ENCODE peak calls at places on chromosomes 13 and 19, in six cellular contexts. One of them, this sample, is unnamed. For H3K27me3, the result is how much of the 10 kb centered on the place peaks cover.

GRCh38 chr13:97287047-97287383 is 64.9 kb downstream of the MBNL2 start:
- DNase-seq in GM12878: no peak
- DNase-seq in H1: no peak
- DNase-seq in K562: no peak
- DNase-seq in HCT116: no peak
- DNase-seq in HepG2: no peak
- DNase-seq in this sample: no peak

GRCh38 chr13:51869921-51870320 is 8.2 kb downstream of the CCDC70 start:
- DNase-seq in HCT116: no peak
- DNase-seq in GM12878: no peak
- DNase-seq in H1: no peak
- DNase-seq in K562: no peak
- DNase-seq in HepG2: no peak
- DNase-seq in this sample: no peak

GRCh38 chr19:771332-771785 is 20.4 kb downstream of the MISP start:
- DNase-seq in HCT116: peak
- DNase-seq in GM12878: no peak
- DNase-seq in K562: peak
- DNase-seq in HepG2: peak
- DNase-seq in H1: no peak
- DNase-seq in this sample: no peak

GRCh38 chr19:1715540-1715939 is 37.8 kb upstream of the ONECUT3 start:
- DNase-seq in HCT116: no peak
- DNase-seq in GM12878: no peak
- DNase-seq in K562: no peak
- DNase-seq in HepG2: no peak
- DNase-seq in H1: no peak
- DNase-seq in this sample: no peak

GRCh38 chr13:47837104-47837880 is 163.8 kb downstream of the SUCLA2 start:
- DNase-seq in H1: no peak
- DNase-seq in K562: no peak
- DNase-seq in HCT116: no peak
- DNase-seq in GM12878: no peak
- DNase-seq in HepG2: no peak
- DNase-seq in this sample: peak

GRCh38 chr13:106446011-106446410 is 89.5 kb downstream of the EFNB2 start:
- DNase-seq in K562: no peak
- DNase-seq in HCT116: no peak
- DNase-seq in H1: no peak
- DNase-seq in GM12878: no peak
- DNase-seq in HepG2: no peak
- DNase-seq in this sample: no peak

GRCh38 chr13:110397445-110397844 is 90.4 kb downstream of the COL4A2 start:
- DNase-seq in GM12878: no peak
- DNase-seq in H1: no peak
- DNase-seq in HCT116: no peak
- DNase-seq in K562: no peak
- DNase-seq in HepG2: no peak
- DNase-seq in this sample: no peak

GRCh38 chr13:32453981-32454380 is 26.1 kb upstream of the N4BP2L1 start:
- DNase-seq in HepG2: no peak
- DNase-seq in HCT116: no peak
- DNase-seq in K562: no peak
- DNase-seq in H1: no peak
- DNase-seq in GM12878: no peak
- DNase-seq in this sample: no peak

GRCh38 chr19:3006075-3006767 is 22.9 kb downstream of the TLE2 start:
- DNase-seq in HepG2: no peak
- DNase-seq in H1: peak
- DNase-seq in GM12878: no peak
- DNase-seq in K562: peak
- DNase-seq in HCT116: peak
- DNase-seq in this sample: peak

GRCh38 chr19:50925734-50926133 is 14.5 kb upstream of the KLK4 start:
- DNase-seq in HCT116: no peak
- DNase-seq in GM12878: no peak
- DNase-seq in HepG2: no peak
- DNase-seq in H1: no peak
- DNase-seq in K562: no peak
- DNase-seq in this sample: no peak

GRCh38 chr13:32666990-32667571 is 80.8 kb downstream of the PDS5B start:
- DNase-seq in K562: no peak
- DNase-seq in HepG2: no peak
- DNase-seq in HCT116: no peak
- DNase-seq in GM12878: no peak
- DNase-seq in H1: no peak
- DNase-seq in this sample: no peak

DNA sequence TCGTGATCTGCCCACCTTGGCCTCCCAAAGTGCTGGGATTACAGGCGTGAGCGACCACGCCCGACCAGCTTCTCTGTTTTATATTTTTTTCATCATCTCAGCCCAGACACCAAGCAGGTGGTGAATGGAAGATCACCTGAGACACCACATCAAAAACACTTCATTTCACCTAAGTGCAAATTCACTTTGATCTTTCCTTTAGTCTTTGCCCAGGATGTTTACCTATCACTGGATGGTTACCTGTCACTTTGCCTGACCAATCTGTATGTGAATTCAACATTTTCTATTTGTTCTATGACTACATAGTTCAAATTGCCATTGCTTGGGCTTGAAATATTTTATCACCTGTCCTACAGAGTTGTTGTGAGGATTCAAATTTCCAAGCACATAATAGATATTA is 65.7 kb downstream of the PAN3 start:
- DNase-seq in K562: no peak
- DNase-seq in HCT116: no peak
- DNase-seq in GM12878: no peak
- DNase-seq in HepG2: peak
- DNase-seq in H1: no peak
- DNase-seq in this sample: no peak
- TF ChIP-seq ZNF274 in K562: no peak
- TF ChIP-seq ZNF274 in HCT116: no peak
- TF ChIP-seq ZNF274 in GM12878: no peak
- TF ChIP-seq ZNF274 in HepG2: no peak
- TF ChIP-seq ZNF274 in H1: no peak
- TF ChIP-seq ZNF274 in this sample: no peak

DNA sequence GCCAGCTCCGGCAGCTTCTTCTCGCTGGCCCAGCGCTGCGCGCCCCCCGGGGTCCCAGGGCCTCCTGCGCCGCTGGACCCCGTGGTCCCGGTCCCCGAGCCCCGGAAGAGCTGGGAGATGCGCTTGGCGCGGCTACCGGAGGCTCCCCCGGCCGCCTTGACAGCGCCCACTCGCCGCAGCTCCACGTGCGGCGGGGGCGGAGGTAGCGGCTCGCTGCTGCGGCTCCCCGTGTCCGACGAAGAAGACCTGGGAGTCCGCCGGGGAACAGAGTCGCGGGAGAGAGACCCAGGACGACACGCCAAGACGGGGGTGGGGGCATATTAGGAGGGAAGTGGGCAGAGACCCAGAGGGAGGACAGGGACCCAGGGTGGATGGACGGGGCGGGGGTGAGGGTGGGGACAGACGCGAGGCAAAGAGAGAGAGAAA is 997 bp downstream of the RASIP1 start:
- DNase-seq in HCT116: no peak
- DNase-seq in K562: peak
- DNase-seq in GM12878: no peak
- DNase-seq in HepG2: no peak
- DNase-seq in H1: no peak
- DNase-seq in this sample: no peak
- H3K27me3 ChIP-seq in HCT116: under half
- H3K27me3 ChIP-seq in K562: under half
- H3K27me3 ChIP-seq in GM12878: under half
- H3K27me3 ChIP-seq in HepG2: under half
- H3K27me3 ChIP-seq in H1: under half
- H3K27me3 ChIP-seq in this sample: under half

GRCh38 chr19:47419037-47419783 is at the start of gene MEIS3:
- DNase-seq in H1: peak
- DNase-seq in K562: peak
- DNase-seq in HepG2: no peak
- DNase-seq in GM12878: no peak
- DNase-seq in HCT116: no peak
- DNase-seq in this sample: no peak
- H3K4me3 ChIP-seq in H1: peak
- H3K4me3 ChIP-seq in K562: peak
- H3K4me3 ChIP-seq in HepG2: peak
- H3K4me3 ChIP-seq in GM12878: no peak
- H3K4me3 ChIP-seq in HCT116: peak
- H3K4me3 ChIP-seq in this sample: peak

GRCh38 chr19:40139533-40140287 is 49.0 kb upstream of the ZNF780A start:
- DNase-seq in K562: peak
- DNase-seq in HepG2: peak
- DNase-seq in GM12878: no peak
- DNase-seq in H1: peak
- DNase-seq in HCT116: peak
- DNase-seq in this sample: peak
- TF ChIP-seq ZNF274 in K562: no peak
- TF ChIP-seq ZNF274 in HepG2: no peak
- TF ChIP-seq ZNF274 in GM12878: no peak
- TF ChIP-seq ZNF274 in H1: no peak
- TF ChIP-seq ZNF274 in HCT116: no peak
- TF ChIP-seq ZNF274 in this sample: no peak

GRCh38 chr13:113939905-113940339 is 34.0 kb downstream of the C13orf46 start:
- DNase-seq in K562: no peak
- DNase-seq in H1: no peak
- DNase-seq in GM12878: no peak
- DNase-seq in HCT116: no peak
- DNase-seq in HepG2: peak
- DNase-seq in this sample: no peak
- H3K27me3 ChIP-seq in K562: under half
- H3K27me3 ChIP-seq in H1: under half
- H3K27me3 ChIP-seq in GM12878: under half
- H3K27me3 ChIP-seq in HCT116: under half
- H3K27me3 ChIP-seq in HepG2: under half
- H3K27me3 ChIP-seq in this sample: under half

GRCh38 chr19:53942001-53942786 is 20.5 kb upstream of the CACNG8 start:
- DNase-seq in K562: peak
- DNase-seq in HepG2: peak
- DNase-seq in H1: peak
- DNase-seq in GM12878: no peak
- DNase-seq in HCT116: no peak
- DNase-seq in this sample: peak
- H3K4me3 ChIP-seq in K562: no peak
- H3K4me3 ChIP-seq in HepG2: no peak
- H3K4me3 ChIP-seq in H1: peak
- H3K4me3 ChIP-seq in GM12878: no peak
- H3K4me3 ChIP-seq in HCT116: no peak
- H3K4me3 ChIP-seq in this sample: peak

This sample was measured in NT2/D1.